ENCODE peak calls at places on chromosome 3, in four cellular contexts. B, E, X and C are unnamed samples.

GRCh38 chr3:126124896-126125295 is 41.0 kb upstream of the SLC41A3 start:
- DNase-seq in B (no peak), E (no peak), X (no peak), C (no peak)

GRCh38 chr3:20225769-20226168 is 39.8 kb upstream of the SGO1 start:
- DNase-seq in B (peak), E (no peak), X (peak), C (no peak)

GRCh38 chr3:41768363-41768762 is 193.5 kb downstream of the ULK4 start:
- DNase-seq in B (no peak), E (no peak), X (peak), C (no peak)

GRCh38 chr3:16388850-16389411 is 123.9 kb downstream of the OXNAD1 start:
- DNase-seq in B (no peak), E (no peak), X (no peak), C (no peak)

GRCh38 chr3:149969110-149969944 is 1.4 kb downstream of the PFN2 start:
- DNase-seq in B (peak), E (no peak), X (peak), C (peak)

GRCh38 chr3:125916376-125916978 is 52.5 kb upstream of the ROPN1B start:
- DNase-seq in B (peak), E (peak), X (peak), C (peak)

GRCh38 chr3:3798641-3799113 is 554 bp upstream of the LRRN1 start:
- DNase-seq in B (peak), E (peak), X (no peak), C (no peak)

GRCh38 chr3:62201438-62202035 is 171.8 kb downstream of the FEZF2 start:
- DNase-seq in B (peak), E (no peak), X (peak), C (peak)

GRCh38 chr3:39501982-39502837 is 34.7 kb downstream of the MOBP start:
- DNase-seq in B (no peak), E (no peak), X (no peak), C (no peak)

GRCh38 chr3:69090021-69090420 is 5.3 kb downstream of the ARL6IP5 start:
- DNase-seq in B (no peak), E (no peak), X (peak), C (no peak)

GRCh38 chr3:72143322-72143721 is 358.4 kb upstream of the PROK2 start:
- DNase-seq in B (no peak), E (no peak), X (no peak), C (no peak)

GRCh38 chr3:21912656-21913055 is 161.6 kb upstream of the ZNF385D start:
- DNase-seq in B (no peak), E (no peak), X (no peak), C (no peak)

GRCh38 chr3:176987901-176988300 is 209.4 kb downstream of the TBL1XR1 start:
- DNase-seq in B (no peak), E (no peak), X (no peak), C (no peak)

GRCh38 chr3:94069242-94069813 is 6.5 kb downstream of the NSUN3 start:
- DNase-seq in B (no peak), E (no peak), X (peak), C (no peak)

GRCh38 chr3:128603811-128604447 is 46.7 kb downstream of the RPN1 start:
- DNase-seq in B (no peak), E (no peak), X (no peak), C (no peak)

GRCh38 chr3:128607710-128608048 is 42.9 kb downstream of the RPN1 start:
- DNase-seq in B (no peak), E (no peak), X (no peak), C (no peak)

GRCh38 chr3:128609294-128609693 is 41.3 kb downstream of the RPN1 start:
- DNase-seq in B (no peak), E (no peak), X (no peak), C (no peak)

GRCh38 chr3:128603313-128603712 is 47.3 kb downstream of the RPN1 start:
- DNase-seq in B (no peak), E (no peak), X (no peak), C (no peak)

DNA sequence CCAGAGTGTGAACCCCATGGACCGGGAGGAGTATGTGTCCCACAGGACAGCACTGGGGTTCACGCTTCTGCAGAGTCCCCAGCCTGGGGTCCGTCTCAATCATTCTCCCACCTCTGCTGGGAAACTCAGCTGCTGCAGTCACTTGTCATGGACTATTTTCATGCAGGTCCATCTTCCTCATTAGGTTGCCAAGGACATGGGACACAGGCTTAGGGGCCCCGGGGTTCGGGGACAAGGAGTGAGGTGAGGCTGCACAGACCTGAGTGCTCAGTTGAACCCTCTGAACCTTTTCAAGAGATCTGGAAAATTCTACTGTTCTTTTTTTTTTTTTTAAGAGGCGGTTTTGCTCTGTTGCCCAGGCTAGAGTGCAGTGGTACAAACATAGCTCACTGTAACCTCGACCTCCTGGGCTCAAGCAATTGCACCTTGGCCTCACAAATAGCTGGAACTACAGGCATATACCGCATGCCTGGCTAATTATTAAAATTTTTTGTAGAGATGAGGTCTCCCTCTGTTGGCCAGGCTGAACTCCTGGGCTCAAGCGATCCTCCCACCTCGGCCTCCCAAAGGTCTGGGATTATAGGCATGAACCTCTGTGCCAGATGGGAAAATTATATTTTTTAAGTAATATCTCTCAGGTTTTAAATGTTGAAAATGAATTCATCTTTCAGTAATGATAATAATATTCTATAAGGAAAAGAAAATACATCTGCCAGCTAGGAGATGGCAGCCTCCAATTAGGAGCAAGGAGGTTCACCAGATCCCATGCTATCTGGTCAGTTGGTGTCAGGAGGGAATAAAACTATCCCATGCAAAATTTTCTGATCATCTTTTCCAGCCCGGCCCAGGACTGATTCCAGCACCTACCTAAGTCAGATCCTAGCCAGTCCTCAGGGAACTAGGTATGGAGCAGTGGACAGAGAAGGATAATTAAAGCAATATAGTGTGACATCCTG is 45.2 kb downstream of the RPN1 start:
- DNase-seq in B (no peak), E (no peak), X (no peak), C (no peak)
- TF ChIP-seq CTCF in B (no peak), E (no peak), X (no peak), C (no peak)

DNA sequence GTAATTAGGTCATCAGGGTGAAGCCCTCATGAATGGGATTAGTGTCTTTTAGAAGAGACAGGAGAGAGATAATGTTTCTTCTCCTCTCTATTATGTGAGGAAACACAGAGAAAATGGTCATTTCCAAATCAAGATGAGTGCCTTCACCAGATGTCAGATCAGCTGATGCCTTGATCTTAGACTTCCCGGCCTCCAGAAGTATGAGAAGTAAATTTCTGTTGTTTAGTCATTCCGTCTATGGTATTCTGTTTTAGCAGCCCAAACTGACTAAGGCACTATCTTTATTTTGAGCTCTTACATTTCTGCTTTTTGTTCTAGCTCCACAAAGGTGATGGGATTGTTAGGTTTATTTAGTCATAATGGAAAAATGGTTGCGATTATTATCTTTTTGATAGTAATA is 273.2 kb upstream of the GADL1 start:
- DNase-seq in B (no peak), E (no peak), X (no peak), C (no peak)
- TF ChIP-seq CTCF in B (no peak), E (no peak), X (no peak), C (no peak)

GRCh38 chr3:170363471-170363994 is 6.0 kb downstream of the SKIL start:
- DNase-seq in B (no peak), E (no peak), X (no peak), C (no peak)

GRCh38 chr3:170364965-170365364 is 7.5 kb downstream of the SKIL start:
- DNase-seq in B (no peak), E (no peak), X (no peak), C (no peak)

GRCh38 chr3:170372190-170372879 is 14.8 kb downstream of the SKIL start:
- DNase-seq in B (no peak), E (no peak), X (no peak), C (no peak)

GRCh38 chr3:170367797-170368196 is 10.3 kb downstream of the SKIL start:
- DNase-seq in B (no peak), E (no peak), X (no peak), C (no peak)

DNA sequence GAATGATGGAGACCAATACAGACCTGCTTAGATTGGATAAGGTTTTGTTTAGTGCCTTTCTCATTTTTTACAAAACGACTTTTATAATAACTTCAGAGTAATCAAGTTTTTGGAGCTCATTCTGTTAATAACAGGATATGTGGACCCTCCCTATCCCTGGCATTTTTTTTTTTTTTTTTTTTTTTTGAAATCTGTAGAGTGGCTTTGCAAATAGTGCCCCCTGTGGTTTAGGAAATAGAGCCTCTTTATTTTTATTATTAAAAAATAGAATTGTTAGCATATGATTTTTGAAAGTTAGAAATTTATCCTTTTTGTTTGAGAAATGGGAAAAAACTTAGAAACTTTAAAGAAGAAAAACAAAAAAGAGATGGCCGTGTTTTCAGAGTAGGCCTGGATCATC is 11.4 kb downstream of the SKIL start:
- DNase-seq in B (no peak), E (no peak), X (no peak), C (no peak)
- TF ChIP-seq CTCF in B (peak), E (peak), X (no peak), C (peak)

GRCh38 chr3:124576565-124577493 is 153.4 kb upstream of the UMPS start:
- DNase-seq in B (no peak), E (no peak), X (no peak), C (no peak)
- TF ChIP-seq CTCF in B (no peak), E (no peak), X (no peak), C (peak)

GRCh38 chr3:96863129-96863740 is 48.8 kb downstream of the EPHA6 start:
- DNase-seq in B (peak), E (no peak), X (peak), C (peak)
- TF ChIP-seq CTCF in B (peak), E (no peak), X (peak), C (peak)

GRCh38 chr3:40645883-40646282 is 121.1 kb downstream of the ZNF621 start:
- DNase-seq in B (no peak), E (no peak), X (no peak), C (no peak)

GRCh38 chr3:40639006-40639405 is 114.2 kb downstream of the ZNF621 start:
- DNase-seq in B (no peak), E (no peak), X (no peak), C (no peak)

GRCh38 chr3:40637891-40638290 is 113.1 kb downstream of the ZNF621 start:
- DNase-seq in B (no peak), E (no peak), X (no peak), C (no peak)

GRCh38 chr3:40642812-40643211 is 118.1 kb downstream of the ZNF621 start:
- DNase-seq in B (no peak), E (no peak), X (no peak), C (no peak)
- TF ChIP-seq CTCF in B (no peak), E (no peak), X (no peak), C (no peak)

DNA sequence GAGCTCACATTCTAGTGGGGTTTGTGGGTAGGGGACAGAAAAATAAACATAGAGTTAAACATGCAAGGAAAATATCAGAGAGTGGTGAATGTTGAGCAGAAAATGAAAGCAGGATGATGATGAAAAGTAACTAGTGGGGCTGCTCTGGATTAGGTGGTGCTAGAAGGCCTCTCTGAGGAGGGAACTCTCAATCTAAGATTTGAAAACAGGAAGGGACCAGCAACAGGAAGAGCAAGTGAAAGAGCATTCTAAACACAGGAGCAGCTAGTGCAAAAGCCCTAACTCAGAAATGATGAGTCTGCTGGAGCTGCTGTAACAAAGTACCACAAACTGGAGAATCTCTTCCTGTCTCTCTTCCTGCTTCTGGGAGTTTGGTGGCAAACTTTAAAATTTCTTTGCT is 468.6 kb upstream of the AGTR1 start:
- DNase-seq in B (no peak), E (no peak), X (no peak), C (no peak)
- TF ChIP-seq CTCF in B (no peak), E (no peak), X (no peak), C (no peak)